ENCODE peak calls at places on chromosome 22, in six cellular contexts. G is suprapubic skin, T is stomach, L is upper lobe of left lung, W is transverse colon, Y is K562. P is an unnamed sample.

GRCh38 chr22:42644422-42645340 is 4.3 kb upstream of the ATP5MGL start:
- DNase-seq in T (peak; percentile 52), W (peak; percentile 51), Y (no peak), G (no peak), L (peak; percentile 54), P (no peak)

GRCh38 chr22:30572840-30573593 is 1.4 kb downstream of the GAL3ST1 start:
- DNase-seq in W (peak; percentile 66), T (no peak), Y (no peak), G (no peak), L (no peak), P (no peak)

GRCh38 chr22:42562684-42563083 is 8.9 kb downstream of the SERHL2 start:
- DNase-seq in Y (peak; percentile 4), L (no peak), G (no peak), W (no peak), T (no peak), P (no peak)

GRCh38 chr22:17910561-17911311 is 113.6 kb downstream of the MICAL3 start:
- DNase-seq in G (peak; percentile 80), W (peak; percentile 40), Y (no peak), L (no peak), T (no peak), P (no peak)

GRCh38 chr22:45742866-45743450 is 71.3 kb downstream of the ATXN10 start:
- DNase-seq in T (peak; percentile 30), W (no peak), L (peak; percentile 85), G (no peak), Y (no peak), P (no peak)

GRCh38 chr22:29615705-29616104 is 12.3 kb downstream of the NF2 start:
- DNase-seq in Y (no peak), G (no peak), W (no peak), L (no peak), T (no peak), P (no peak)

GRCh38 chr22:28243539-28243938 is 324.5 kb upstream of the PITPNB start:
- DNase-seq in Y (no peak), L (no peak), W (no peak), T (no peak), G (no peak), P (no peak)

GRCh38 chr22:33180371-33180770 is 122.2 kb upstream of the SYN3 start:
- DNase-seq in Y (no peak), G (no peak), W (no peak), L (no peak), T (no peak), P (no peak)

GRCh38 chr22:26481694-26482093 is 1.9 kb downstream of the HPS4 start:
- DNase-seq in W (no peak), Y (no peak), G (no peak), T (no peak), L (no peak), P (no peak)

GRCh38 chr22:46617250-46618103 is 2.7 kb upstream of the GRAMD4 start:
- DNase-seq in T (no peak), G (no peak), L (no peak), W (peak; percentile 44), Y (no peak), P (no peak)

GRCh38 chr22:33659423-33659822 is 260.9 kb downstream of the LARGE1 start:
- DNase-seq in L (no peak), G (no peak), Y (no peak), W (no peak), T (no peak), P (no peak)

GRCh38 chr22:39383841-39384625 is 15.5 kb upstream of the TAB1 start:
- DNase-seq in G (no peak), Y (no peak), T (no peak), L (no peak), W (no peak), P (no peak)

GRCh38 chr22:39382410-39382809 is 17.2 kb upstream of the TAB1 start:
- DNase-seq in L (no peak), Y (no peak), T (no peak), G (no peak), W (no peak), P (no peak)

GRCh38 chr22:39388261-39389011 is 11.1 kb upstream of the TAB1 start:
- DNase-seq in Y (peak; percentile 97), W (peak; percentile 84), G (peak; percentile 84), L (peak; percentile 86), T (peak; percentile 76), P (no peak)

GRCh38 chr22:39381930-39382329 is 17.6 kb upstream of the TAB1 start:
- DNase-seq in T (no peak), W (no peak), L (no peak), G (no peak), Y (no peak), P (no peak)

DNA sequence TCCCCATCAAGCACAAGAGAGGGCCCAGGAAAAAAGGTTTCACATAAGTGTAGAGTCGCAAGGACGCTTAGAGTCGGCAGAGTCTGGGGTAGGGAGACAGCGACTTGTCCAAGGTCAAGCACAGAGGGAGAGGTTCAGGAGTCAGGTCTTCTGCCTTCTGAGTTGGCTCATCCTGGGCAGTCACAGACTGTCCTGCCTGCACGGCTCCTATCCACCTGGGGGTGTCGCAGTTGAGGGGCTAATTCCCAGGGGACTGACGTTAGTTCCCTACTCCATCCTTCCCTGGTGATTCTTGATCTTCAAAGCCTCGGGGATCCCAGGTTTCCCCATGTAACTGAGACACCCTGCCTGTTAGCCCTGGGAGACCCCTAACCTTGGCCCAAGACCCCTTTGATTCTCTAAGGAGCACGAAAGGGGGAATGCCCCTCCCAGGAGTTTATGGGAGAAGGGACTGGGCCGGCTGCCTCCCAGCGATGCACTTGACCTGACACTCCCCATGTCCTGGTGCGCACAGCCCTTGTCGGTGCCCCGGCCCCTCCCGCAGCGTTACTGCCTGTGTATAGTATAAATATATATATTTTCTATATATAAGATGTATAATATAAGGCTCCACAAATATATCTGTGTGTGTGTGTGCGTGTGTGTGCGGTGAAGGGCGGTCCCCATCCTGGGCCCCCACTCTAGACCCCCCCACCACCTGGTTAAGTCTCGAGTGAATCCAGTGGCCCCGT is 14.7 kb upstream of the TAB1 start:
- DNase-seq in T (no peak), L (no peak), G (no peak), W (no peak), Y (peak; percentile 26), P (no peak)
- H3K4me1 ChIP-seq in T (peaks cover 11% of the 10 kb centered on the region), L (peaks cover 6% of the 10 kb centered on the region), G (peaks cover 13% of the 10 kb centered on the region), W (peaks cover 7% of the 10 kb centered on the region), Y (peaks cover 40% of the 10 kb centered on the region), P (peaks cover 9% of the 10 kb centered on the region)

DNA sequence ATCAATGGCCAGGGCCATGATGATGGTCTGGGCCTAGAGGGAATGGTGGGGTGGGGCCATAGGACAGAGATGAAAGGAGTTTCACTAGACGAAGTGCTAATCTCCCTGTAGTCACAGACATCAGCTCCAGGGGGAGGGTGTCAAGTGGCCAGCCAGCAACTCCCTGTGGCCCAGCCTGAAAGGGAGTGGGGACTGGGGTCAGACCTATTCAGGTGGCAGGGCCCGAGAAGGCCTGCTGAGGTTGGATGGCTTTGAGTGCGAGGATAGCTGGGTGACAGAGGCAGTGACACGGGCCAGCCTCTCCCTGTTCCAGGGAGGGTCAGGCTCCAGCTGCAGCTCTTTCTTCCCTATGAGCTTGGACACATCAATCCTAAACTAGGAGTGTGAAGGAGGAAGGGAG is 11.0 kb downstream of the TOB2 start:
- DNase-seq in T (no peak), W (no peak), G (no peak), Y (no peak), L (no peak), P (no peak)
- TF ChIP-seq POLR2AphosphoS5 in T (no peak), W (no peak), G (no peak), Y (no peak), L (no peak), P (no peak)

GRCh38 chr22:35350539-35351503 is 30.1 kb upstream of the HMOX1 start:
- DNase-seq in T (peak; percentile 92), L (peak; percentile 96), W (peak; percentile 95), G (peak; percentile 95), Y (peak; percentile 93), P (peak; percentile 97)
- TF ChIP-seq POLR2A in T (no peak), L (no peak), W (peak; percentile 32), G (no peak), Y (no peak), P (peak; percentile 34)

GRCh38 chr22:37561209-37562048 is 1.1 kb downstream of the CDC42EP1 start:
- DNase-seq in Y (peak; percentile 75), L (peak; percentile 93), G (peak; percentile 96), T (peak; percentile 95), W (peak; percentile 95), P (no peak)

GRCh38 chr22:37559521-37559900 is 769 bp upstream of the CDC42EP1 start:
- DNase-seq in Y (no peak), T (no peak), W (no peak), L (no peak), G (no peak), P (no peak)

GRCh38 chr22:37560682-37561208 is 465 bp downstream of the CDC42EP1 start:
- DNase-seq in G (peak; percentile 79), L (peak; percentile 46), Y (peak; percentile 60), T (no peak), W (peak; percentile 34), P (no peak)

GRCh38 chr22:37558815-37559214 is 1.5 kb upstream of the CDC42EP1 start:
- DNase-seq in G (no peak), W (no peak), Y (no peak), T (no peak), L (no peak), P (no peak)

DNA sequence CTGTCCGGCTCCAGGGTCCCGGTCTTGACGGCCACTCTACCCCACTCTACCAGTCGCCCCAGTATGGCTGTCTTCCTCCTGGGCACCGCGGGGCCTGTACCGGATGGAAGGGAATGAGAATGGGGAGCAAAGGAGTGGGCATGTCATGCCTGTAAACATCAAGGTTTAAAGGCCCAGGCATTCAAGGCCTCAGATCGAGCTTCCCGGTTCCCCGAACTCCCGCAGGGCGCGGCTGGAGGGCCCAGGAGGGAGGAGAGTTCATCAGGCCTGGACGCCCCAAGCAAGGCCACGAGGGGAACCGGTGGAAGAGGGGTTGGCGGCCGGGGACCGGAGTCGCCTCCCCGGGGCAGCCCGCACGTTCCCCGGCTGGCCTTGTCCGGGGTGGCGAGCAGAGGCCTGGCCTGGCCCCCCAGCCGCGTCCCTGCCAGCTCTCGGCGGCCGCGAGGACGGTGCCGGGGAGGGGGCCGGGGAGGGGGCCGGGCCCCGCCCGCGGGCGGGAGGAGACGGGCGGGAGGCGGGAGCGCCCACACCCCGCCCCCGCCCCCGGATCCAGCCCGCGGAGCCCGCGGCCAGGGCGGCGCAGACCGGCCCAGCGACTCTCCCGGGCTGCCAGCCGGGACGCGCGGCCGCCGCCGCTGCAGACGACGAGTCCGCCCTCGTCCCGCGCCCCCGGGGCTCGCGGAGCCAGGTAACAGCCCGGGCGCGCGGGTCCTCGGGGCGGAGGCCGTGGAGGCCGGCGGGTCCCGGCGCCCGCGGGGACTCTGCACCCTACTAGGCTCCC is at the start of gene CDC42EP1:
- DNase-seq in G (peak; percentile 82), W (peak; percentile 75), Y (peak; percentile 84), T (peak; percentile 74), L (peak; percentile 54), P (no peak)
- H3K4me1 ChIP-seq in G (peaks cover 76% of the 10 kb centered on the region), W (peaks cover 44% of the 10 kb centered on the region), Y (peaks cover 39% of the 10 kb centered on the region), T (peaks cover 81% of the 10 kb centered on the region), L (peaks cover 61% of the 10 kb centered on the region), P (peaks cover 62% of the 10 kb centered on the region)

DNA sequence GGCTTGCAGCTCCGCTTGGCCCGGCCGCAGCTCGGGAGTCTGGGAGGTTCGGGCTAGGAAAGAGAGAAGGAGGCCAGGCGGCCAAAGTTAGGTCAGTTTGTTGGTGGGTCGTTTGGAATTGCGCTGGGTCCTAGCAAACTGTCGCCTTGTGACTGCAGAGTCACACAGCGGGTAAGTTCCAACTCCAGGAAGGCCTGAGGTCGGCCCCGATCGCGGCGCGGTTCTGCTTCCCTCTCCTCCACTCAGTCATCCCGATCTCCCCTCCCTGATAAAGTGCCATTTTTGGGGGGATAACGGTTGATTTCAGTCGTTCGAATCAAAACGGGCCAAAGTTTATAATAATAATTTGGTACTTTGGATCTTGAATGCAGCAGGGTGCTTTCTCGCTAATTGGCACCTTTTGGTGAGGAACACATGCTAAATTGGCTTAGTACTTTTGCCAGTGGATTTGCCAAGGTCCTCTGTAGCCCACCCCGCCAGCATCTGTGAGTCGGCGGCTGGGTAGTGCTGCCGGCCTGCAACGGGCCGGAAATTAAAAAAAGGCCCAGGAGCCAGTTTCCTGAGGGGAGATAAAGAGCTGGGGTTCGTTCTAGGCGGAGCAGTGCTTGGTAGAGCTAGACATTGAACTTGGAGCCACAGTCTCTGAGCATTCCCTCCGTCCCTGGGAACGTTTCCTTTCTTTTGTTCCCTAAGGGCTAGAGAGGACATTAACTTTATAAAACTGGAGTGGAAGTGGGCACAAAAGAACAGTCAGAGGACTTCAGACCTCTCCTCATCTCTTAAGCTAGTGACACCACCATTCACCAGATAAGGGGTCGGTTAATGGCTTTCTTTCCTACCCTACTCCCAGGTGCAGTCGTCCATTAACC is 927 bp downstream of the UBE2L3 start:
- DNase-seq in W (peak; percentile 39), L (no peak), G (no peak), T (no peak), Y (peak; percentile 72), P (no peak)
- TF ChIP-seq POLR2AphosphoS5 in W (no peak), L (no peak), G (no peak), T (no peak), Y (no peak), P (no peak)

P was measured in vagina.